ENCODE peak calls at places on chromosomes 11 and 22, in nine cellular contexts. B, D, I, T, A, N, F, M and J are unnamed samples.

GRCh38 chr22:23036684-23037428 is 33.5 kb upstream of the GNAZ start:
- DNase-seq in B (no peak), D (no peak), I (no peak), T (no peak), A (peak; percentile 64), N (no peak), F (no peak), M (peak; percentile 49), J (no peak)

GRCh38 chr22:44702479-44703219 is 645 bp downstream of the PRR5 start:
- DNase-seq in B (no peak), D (no peak), I (peak; percentile 56), T (peak; percentile 85), A (no peak), N (peak; percentile 83), F (no peak), M (no peak), J (peak; percentile 18)

GRCh38 chr22:34765115-34765514 is 300.8 kb upstream of the ISX start:
- DNase-seq in B (no peak), D (no peak), I (no peak), T (no peak), A (no peak), N (no peak), F (no peak), M (no peak), J (no peak)

GRCh38 chr11:75472081-75472732 is 39.2 kb upstream of the KLHL35 start:
- DNase-seq in B (no peak), D (no peak), I (no peak), T (peak; percentile 29), A (no peak), N (no peak), F (no peak), M (no peak), J (no peak)

GRCh38 chr11:47270331-47271271 is 668 bp downstream of the MADD start:
- DNase-seq in B (no peak), D (peak; percentile 62), I (no peak), T (no peak), A (peak; percentile 55), N (peak; percentile 68), F (no peak), M (peak; percentile 43), J (no peak)

GRCh38 chr11:72950685-72951084 is 136.5 kb downstream of the ATG16L2 start:
- DNase-seq in B (no peak), D (no peak), I (no peak), T (no peak), A (no peak), N (peak; percentile 86), F (no peak), M (no peak), J (no peak)

GRCh38 chr11:78472382-78472781 is 54.8 kb upstream of the GAB2 start:
- DNase-seq in B (no peak), D (no peak), I (no peak), T (no peak), A (no peak), N (no peak), F (no peak), M (no peak), J (no peak)

GRCh38 chr11:118290923-118291322 is 13.6 kb upstream of the CD3E start:
- DNase-seq in B (no peak), D (no peak), I (no peak), T (no peak), A (peak; percentile 12), N (peak; percentile 73), F (no peak), M (peak; percentile 56), J (no peak)

GRCh38 chr22:37764622-37765021 is 43.1 kb upstream of the GCAT start:
- DNase-seq in B (no peak), D (no peak), I (no peak), T (no peak), A (no peak), N (no peak), F (no peak), M (no peak), J (no peak)

GRCh38 chr11:47558695-47559094 is 5.8 kb upstream of the CELF1 start:
- DNase-seq in B (no peak), D (no peak), I (no peak), T (no peak), A (no peak), N (no peak), F (no peak), M (no peak), J (no peak)

GRCh38 chr11:94938399-94939055 is 34.8 kb downstream of the CWC15 start:
- DNase-seq in B (peak; percentile 92), D (peak; percentile 97), I (no peak), T (no peak), A (peak; percentile 85), N (no peak), F (peak; percentile 90), M (peak; percentile 92), J (no peak)

GRCh38 chr11:65355776-65356393 is 1.3 kb downstream of the TIGD3 start:
- DNase-seq in B (peak; percentile 87), D (peak; percentile 36), I (no peak), T (peak; percentile 79), A (peak; percentile 7), N (peak; percentile 72), F (no peak), M (peak; percentile 44), J (no peak)

GRCh38 chr11:101759771-101760450 is 154.9 kb upstream of the CEP126 start:
- DNase-seq in B (no peak), D (no peak), I (no peak), T (no peak), A (no peak), N (no peak), F (no peak), M (peak; percentile 10), J (no peak)
- TF ChIP-seq CTCF in B (no peak), D (peak; percentile 31), I (no peak), T (no peak), A (peak; percentile 26), N (peak; percentile 43), F (peak; percentile 34), M (no peak), J (no peak)

DNA sequence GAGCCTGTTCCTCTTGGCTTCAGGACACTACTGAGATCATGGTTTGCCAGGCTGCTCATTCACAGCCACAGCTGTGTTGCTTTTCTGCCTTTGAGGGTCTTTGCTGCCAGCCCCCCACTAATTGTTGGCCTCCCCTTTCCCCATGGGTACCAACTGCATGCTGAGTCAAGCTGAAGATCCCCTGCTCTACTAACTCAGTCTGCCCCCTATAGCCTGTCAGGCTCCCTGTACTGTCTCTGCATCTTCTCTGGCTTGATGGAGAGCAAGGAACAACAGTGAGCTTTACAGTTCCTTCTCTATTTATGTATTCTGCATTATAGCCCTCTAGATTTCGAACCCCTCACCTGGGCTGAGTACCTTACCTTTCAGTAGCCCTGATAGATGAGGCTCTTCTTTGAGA is 257.6 kb upstream of the CADM1 start:
- DNase-seq in B (no peak), D (no peak), I (no peak), T (no peak), A (no peak), N (no peak), F (no peak), M (no peak), J (no peak)
- TF ChIP-seq CTCF in B (no peak), D (no peak), I (no peak), T (no peak), A (no peak), N (peak; percentile 57), F (no peak), M (no peak), J (no peak)

GRCh38 chr22:29194269-29194668 is 11.4 kb upstream of the EMID1 start:
- DNase-seq in B (no peak), D (no peak), I (no peak), T (no peak), A (no peak), N (no peak), F (no peak), M (no peak), J (no peak)

GRCh38 chr22:29197096-29197495 is 8.6 kb upstream of the EMID1 start:
- DNase-seq in B (no peak), D (no peak), I (no peak), T (no peak), A (no peak), N (no peak), F (no peak), M (no peak), J (no peak)

GRCh38 chr22:29198240-29198639 is 7.5 kb upstream of the EMID1 start:
- DNase-seq in B (no peak), D (no peak), I (no peak), T (no peak), A (no peak), N (no peak), F (no peak), M (no peak), J (no peak)

GRCh38 chr22:29195964-29196666 is 9.6 kb upstream of the EMID1 start:
- DNase-seq in B (no peak), D (no peak), I (no peak), T (peak; percentile 32), A (no peak), N (no peak), F (no peak), M (no peak), J (no peak)

GRCh38 chr22:29195118-29195963 is 10.4 kb upstream of the EMID1 start:
- DNase-seq in B (no peak), D (no peak), I (no peak), T (peak; percentile 17), A (no peak), N (no peak), F (no peak), M (no peak), J (no peak)
- TF ChIP-seq CTCF in B (no peak), D (no peak), I (no peak), T (no peak), A (no peak), N (peak; percentile 44), F (no peak), M (no peak), J (no peak)

DNA sequence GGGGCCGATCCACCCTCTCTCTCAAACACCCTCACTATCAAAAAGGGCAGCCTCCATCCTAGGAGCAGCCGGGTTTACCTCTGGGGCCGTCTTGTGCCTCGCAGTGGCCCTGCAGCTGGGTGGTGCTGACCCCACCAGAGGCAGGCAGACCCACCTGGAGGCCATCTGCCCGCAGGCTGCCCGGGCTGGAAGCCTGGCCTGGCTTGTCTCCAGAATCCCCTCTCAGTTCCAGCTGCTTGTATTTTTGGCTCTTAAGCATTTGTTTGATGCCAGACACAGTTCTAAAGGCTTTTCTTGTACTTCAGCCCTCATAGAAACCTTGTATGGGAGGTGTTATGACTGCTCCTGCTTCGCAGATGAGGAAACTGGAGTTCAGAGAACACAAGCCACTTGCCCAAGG is 4.2 kb upstream of the NFAM1 start:
- DNase-seq in B (no peak), D (no peak), I (no peak), T (no peak), A (no peak), N (peak; percentile 48), F (no peak), M (no peak), J (no peak)
- TF ChIP-seq CTCF in B (no peak), D (no peak), I (no peak), T (no peak), A (no peak), N (no peak), F (no peak), M (no peak), J (no peak)

DNA sequence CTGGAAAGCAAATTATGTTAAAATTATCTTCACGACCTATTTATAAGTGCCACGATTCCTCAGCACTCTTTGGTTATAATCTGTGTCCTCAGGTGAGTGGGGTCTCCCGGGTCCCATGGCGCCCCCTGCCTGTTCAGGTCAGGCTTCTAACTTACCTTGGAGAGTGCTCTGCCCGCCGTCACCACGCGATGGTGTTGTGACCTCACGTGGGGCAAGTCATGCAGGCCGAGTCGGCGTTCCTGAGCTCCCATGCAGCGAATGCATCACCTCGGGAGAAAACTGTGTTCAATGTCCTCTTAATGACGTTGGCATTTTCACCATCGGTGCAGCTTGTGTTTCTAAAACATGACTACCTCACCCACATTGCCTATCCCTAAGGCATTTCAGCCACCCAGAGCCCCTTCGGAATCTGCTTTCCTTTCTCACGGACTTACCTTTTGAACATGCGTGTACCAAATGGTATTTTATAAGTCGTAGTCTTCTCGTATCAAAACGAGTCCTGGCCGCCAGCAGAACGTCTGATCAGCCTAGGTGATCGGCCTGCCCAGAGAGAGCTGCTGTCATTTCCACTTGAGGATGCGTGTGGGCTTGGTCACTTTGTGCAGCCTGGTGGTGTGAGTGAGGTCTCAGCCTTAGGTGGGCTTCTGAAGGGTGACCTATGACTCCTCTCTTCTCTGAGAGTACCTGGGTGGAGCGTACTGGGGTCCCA is 64.8 kb downstream of the TBC1D22A start:
- DNase-seq in B (no peak), D (no peak), I (no peak), T (no peak), A (no peak), N (peak; percentile 93), F (no peak), M (no peak), J (no peak)
- TF ChIP-seq CTCF in B (no peak), D (no peak), I (peak; percentile 58), T (no peak), A (peak; percentile 49), N (peak; percentile 87), F (no peak), M (no peak), J (peak; percentile 29)